ENCODE peak calls at places on chromosomes 1 and 21, in seven cellular contexts. S is erythroblast, Y is tibial nerve, M is GM12878, V is K562, Z is heart left ventricle, I is stomach. H is an unnamed sample.

GRCh38 chr1:1083181-1084027 is 9.3 kb upstream of the RNF223 start:
- DNase-seq in S (no peak), Y (no peak), M (no peak), V (no peak), Z (peak), I (peak), H (no peak)

GRCh38 chr1:204241914-204242313 is 28.1 kb upstream of the GOLT1A start:
- DNase-seq in S (no peak), Y (no peak), M (no peak), V (no peak), Z (no peak), I (no peak), H (no peak)

GRCh38 chr1:53688703-53689102 is 50.3 kb downstream of the GLIS1 start:
- DNase-seq in S (no peak), Y (no peak), M (no peak), V (no peak), Z (no peak), I (no peak), H (no peak)

GRCh38 chr1:15951341-15952153 is 24.4 kb downstream of the ZBTB17 start:
- DNase-seq in S (peak), Y (no peak), M (no peak), V (peak), Z (no peak), I (no peak), H (no peak)

GRCh38 chr1:246597340-246597739 is 31.1 kb downstream of the CNST start:
- DNase-seq in S (peak), Y (no peak), M (no peak), V (no peak), Z (peak), I (peak), H (no peak)

GRCh38 chr1:96521994-96522760 is 199.4 kb upstream of the PTBP2 start:
- DNase-seq in S (no peak), Y (no peak), M (no peak), V (no peak), Z (no peak), I (no peak), H (no peak)

GRCh38 chr1:30524840-30525617 is 198.4 kb downstream of the MATN1 start:
- DNase-seq in S (no peak), Y (no peak), M (no peak), V (peak), Z (no peak), I (peak), H (no peak)

GRCh38 chr1:91526496-91526895 is 25.8 kb downstream of the CDC7 start:
- DNase-seq in S (no peak), Y (no peak), M (no peak), V (no peak), Z (no peak), I (no peak), H (no peak)

GRCh38 chr1:64598100-64598571 is 128.2 kb downstream of the CACHD1 start:
- DNase-seq in S (peak), Y (no peak), M (no peak), V (peak), Z (no peak), I (no peak), H (peak)

GRCh38 chr1:38352869-38353268 is 306.3 kb upstream of the POU3F1 start:
- DNase-seq in S (no peak), Y (no peak), M (no peak), V (peak), Z (no peak), I (no peak), H (no peak)

GRCh38 chr1:222739465-222739864 is 2.5 kb downstream of the FAM177B start:
- DNase-seq in S (no peak), Y (no peak), M (no peak), V (no peak), Z (no peak), I (no peak), H (no peak)

GRCh38 chr1:13590486-13590885 is 6.9 kb downstream of the PDPN start:
- DNase-seq in S (no peak), Y (no peak), M (no peak), V (no peak), Z (no peak), I (no peak), H (no peak)

GRCh38 chr1:17540255-17541001 is 930 bp downstream of the ARHGEF10L start:
- DNase-seq in S (no peak), Y (peak), M (no peak), V (no peak), Z (peak), I (no peak), H (no peak)

GRCh38 chr1:30928171-30928570 is 19.6 kb upstream of the SDC3 start:
- DNase-seq in S (no peak), Y (no peak), M (no peak), V (no peak), Z (no peak), I (no peak), H (no peak)

GRCh38 chr1:174022080-174022975 is at the start of gene RC3H1:
- DNase-seq in S (peak), Y (peak), M (peak), V (peak), Z (peak), I (peak), H (peak)

GRCh38 chr1:15685820-15686219 is 1.7 kb downstream of the PLEKHM2 start:
- DNase-seq in S (no peak), Y (no peak), M (no peak), V (no peak), Z (no peak), I (no peak), H (no peak)

GRCh38 chr1:243748706-243749283 is 101.2 kb downstream of the AKT3 start:
- DNase-seq in S (peak), Y (peak), M (peak), V (peak), Z (no peak), I (no peak), H (peak)

GRCh38 chr1:206608108-206608698 is 4.1 kb downstream of the EIF2D start:
- DNase-seq in S (peak), Y (peak), M (no peak), V (peak), Z (no peak), I (peak), H (no peak)

GRCh38 chr1:19400189-19400588 is 85.2 kb downstream of the CAPZB start:
- DNase-seq in S (no peak), Y (no peak), M (no peak), V (no peak), Z (no peak), I (no peak), H (no peak)

GRCh38 chr1:169049258-169049936 is 57.1 kb upstream of the ATP1B1 start:
- DNase-seq in S (no peak), Y (no peak), M (no peak), V (no peak), Z (no peak), I (no peak), H (no peak)

GRCh38 chr1:89198081-89198480 is 661 bp downstream of the GBP4 start:
- DNase-seq in S (no peak), Y (no peak), M (no peak), V (no peak), Z (no peak), I (no peak), H (no peak)

DNA sequence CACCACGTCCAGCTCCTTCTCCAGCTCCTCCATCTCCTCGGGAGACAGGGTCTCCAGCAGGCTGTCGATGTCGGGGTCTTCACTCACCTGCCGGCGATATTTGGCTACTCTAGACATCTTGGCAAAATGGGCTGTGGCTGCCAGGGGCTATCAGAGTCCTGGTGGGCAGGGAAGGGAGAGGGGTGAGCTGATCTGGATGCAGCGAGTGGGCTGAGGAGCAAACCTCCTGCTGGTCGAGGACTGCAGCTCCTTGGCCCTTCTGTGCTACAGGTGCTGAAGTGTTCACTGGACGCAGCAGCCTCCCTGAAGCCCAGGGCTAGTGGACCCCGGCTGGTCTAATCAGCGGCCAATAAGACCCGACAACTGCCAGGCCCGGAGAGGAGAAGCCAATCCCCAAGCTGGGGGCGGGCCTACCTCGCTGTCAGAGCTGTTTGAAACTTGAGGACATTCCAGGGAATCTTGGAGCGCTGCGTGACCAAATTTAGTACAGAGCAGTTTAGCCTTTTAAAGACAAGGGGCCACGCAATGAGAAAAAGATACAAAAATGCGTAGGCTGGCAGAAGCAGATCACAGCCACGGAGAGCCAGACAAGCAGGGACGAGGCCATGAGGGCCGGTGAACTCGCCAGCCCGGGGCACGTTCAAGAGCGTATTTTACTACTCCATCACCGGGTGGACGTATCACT is at the start of gene LMOD1:
- DNase-seq in S (peak), Y (peak), M (no peak), V (peak), Z (peak), I (peak), H (peak)
- TF ChIP-seq POLR2A in S (no peak), Y (peak), M (no peak), V (peak), Z (peak), I (peak), H (no peak)

GRCh38 chr1:20634065-20634593 is 871 bp downstream of the PINK1 start:
- DNase-seq in S (no peak), Y (no peak), M (peak), V (no peak), Z (no peak), I (no peak), H (no peak)

GRCh38 chr1:20630730-20631129 is 2.5 kb upstream of the PINK1 start:
- DNase-seq in S (peak), Y (no peak), M (no peak), V (peak), Z (no peak), I (no peak), H (no peak)

GRCh38 chr1:20632386-20632785 is 872 bp upstream of the PINK1 start:
- DNase-seq in S (no peak), Y (no peak), M (no peak), V (no peak), Z (no peak), I (no peak), H (no peak)

GRCh38 chr1:20634594-20635084 is 1.4 kb downstream of the PINK1 start:
- DNase-seq in S (peak), Y (no peak), M (no peak), V (peak), Z (peak), I (peak), H (no peak)

DNA sequence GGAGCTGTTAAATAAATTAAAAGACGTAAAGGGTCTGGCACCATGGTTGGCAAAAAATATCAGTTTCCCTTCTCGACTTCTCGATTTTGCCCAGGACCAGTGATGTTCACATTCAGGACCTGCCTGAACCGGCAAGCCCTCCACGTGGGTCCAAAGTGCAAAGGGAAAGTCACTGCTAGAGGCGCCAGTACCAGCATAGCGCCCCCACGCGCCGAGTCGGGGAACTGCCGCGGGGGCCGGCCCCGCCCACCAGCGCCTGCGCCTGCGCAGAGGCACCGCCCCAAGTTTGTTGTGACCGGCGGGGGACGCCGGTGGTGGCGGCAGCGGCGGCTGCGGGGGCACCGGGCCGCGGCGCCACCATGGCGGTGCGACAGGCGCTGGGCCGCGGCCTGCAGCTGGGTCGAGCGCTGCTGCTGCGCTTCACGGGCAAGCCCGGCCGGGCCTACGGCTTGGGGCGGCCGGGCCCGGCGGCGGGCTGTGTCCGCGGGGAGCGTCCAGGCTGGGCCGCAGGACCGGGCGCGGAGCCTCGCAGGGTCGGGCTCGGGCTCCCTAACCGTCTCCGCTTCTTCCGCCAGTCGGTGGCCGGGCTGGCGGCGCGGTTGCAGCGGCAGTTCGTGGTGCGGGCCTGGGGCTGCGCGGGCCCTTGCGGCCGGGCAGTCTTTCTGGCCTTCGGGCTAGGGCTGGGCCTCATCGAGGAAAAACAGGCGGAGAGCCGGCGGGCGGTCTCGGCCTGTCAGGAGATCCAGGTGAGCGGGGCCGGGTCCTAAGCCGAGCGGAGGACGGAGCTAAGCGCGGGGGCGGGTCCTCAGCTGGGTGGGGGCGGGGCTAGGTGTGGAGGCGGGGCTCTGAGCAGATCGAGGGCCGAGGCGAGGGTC is at the start of gene PINK1:
- DNase-seq in S (peak), Y (peak), M (no peak), V (peak), Z (peak), I (peak), H (peak)
- TF ChIP-seq POLR2A in S (peak), Y (peak), M (peak), V (no peak), Z (peak), I (no peak), H (peak)

DNA sequence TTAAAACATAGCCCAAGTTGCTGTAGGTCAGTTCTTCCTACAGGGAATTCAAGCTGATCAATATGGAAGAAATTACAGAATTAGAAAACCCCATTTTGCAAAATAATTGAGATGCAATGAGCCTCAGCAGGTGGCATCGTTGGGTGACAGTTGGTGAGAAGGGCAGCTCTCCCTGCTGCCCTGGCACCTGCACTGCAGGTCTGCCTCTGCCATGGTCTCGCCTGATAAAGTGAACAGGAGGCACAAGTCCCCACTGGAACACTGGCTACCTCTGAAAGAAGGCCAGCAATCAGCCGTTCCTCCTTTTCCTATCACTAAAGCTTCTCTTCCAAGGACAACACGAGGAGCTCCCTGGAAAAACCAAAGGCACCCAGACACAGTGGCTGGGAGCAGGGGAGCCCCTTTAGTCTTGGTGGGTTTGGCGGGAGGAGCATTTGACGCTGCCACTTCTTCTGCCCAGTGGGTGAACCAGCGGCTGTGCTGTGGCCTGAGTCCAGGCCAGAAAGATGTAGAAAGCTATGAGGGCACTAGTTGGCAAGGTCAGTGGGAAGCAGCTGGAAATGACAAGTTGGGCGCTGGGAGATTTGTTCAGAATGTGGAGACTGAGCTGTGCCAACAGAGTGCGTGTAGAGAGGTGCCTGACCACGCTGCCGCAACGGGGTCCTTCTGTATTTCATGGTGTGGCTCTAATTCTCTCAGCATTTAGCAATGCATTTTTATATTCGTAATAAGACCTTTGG is 93.1 kb downstream of the RIPK4 start:
- DNase-seq in S (no peak), Y (no peak), M (no peak), V (no peak), Z (no peak), I (no peak), H (no peak)
- TF ChIP-seq POLR2A in S (no peak), Y (no peak), M (no peak), V (no peak), Z (no peak), I (no peak), H (no peak)

DNA sequence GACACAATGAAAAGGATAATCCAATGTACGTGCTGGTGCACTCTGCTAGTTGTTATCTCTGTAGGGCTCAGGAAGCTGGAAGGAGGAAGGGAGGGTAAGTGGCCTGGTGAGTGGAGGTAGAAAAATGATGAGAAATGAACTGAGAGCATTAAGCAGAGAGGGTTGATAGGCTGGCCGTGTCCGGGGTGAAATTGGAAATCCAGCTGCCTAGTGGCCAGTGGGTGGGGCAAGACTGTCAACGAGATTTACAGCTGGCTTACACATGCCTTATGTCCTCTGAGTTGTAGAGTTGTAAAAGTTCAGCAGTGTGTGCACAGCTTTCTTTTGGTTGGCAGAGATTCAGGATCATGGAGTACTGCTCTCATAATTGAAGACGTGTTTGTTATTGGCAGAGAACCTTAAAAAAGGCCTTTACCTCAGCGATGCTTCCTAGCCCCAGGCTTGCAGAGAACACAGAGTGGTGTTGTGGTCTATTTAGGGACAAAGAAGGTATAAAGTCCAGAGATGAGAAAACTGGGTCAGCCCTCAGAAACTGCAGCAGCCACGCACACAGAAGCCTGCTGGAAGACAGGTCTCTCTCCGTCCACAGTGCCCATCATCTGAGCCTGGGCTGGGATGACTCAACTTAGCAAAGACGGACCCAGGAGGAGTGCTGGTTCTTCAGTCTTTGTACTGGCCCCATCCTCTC is 132.4 kb downstream of the EDEM3 start:
- DNase-seq in S (no peak), Y (peak), M (no peak), V (no peak), Z (peak), I (peak), H (peak)
- TF ChIP-seq POLR2A in S (no peak), Y (peak), M (no peak), V (no peak), Z (no peak), I (no peak), H (no peak)

GRCh38 chr1:225808136-225808535 is 1.8 kb upstream of the EPHX1 start:
- DNase-seq in S (peak), Y (no peak), M (no peak), V (no peak), Z (no peak), I (no peak), H (no peak)

GRCh38 chr1:225811622-225812487 is 1.9 kb downstream of the EPHX1 start:
- DNase-seq in S (peak), Y (peak), M (no peak), V (peak), Z (no peak), I (no peak), H (no peak)

GRCh38 chr1:225813250-225813964 is 3.5 kb downstream of the EPHX1 start:
- DNase-seq in S (peak), Y (peak), M (no peak), V (peak), Z (peak), I (peak), H (peak)

GRCh38 chr1:225812488-225813249 is 2.7 kb downstream of the EPHX1 start:
- DNase-seq in S (no peak), Y (no peak), M (no peak), V (no peak), Z (no peak), I (no peak), H (no peak)

GRCh38 chr1:225809842-225810578 is at the start of gene EPHX1:
- DNase-seq in S (peak), Y (peak), M (peak), V (peak), Z (peak), I (peak), H (peak)
- TF ChIP-seq POLR2A in S (peak), Y (peak), M (peak), V (no peak), Z (peak), I (no peak), H (peak)